ENCODE peak calls at places on chromosome 18, in nine cellular contexts. One of them, this sample, is unnamed.

GRCh38 chr18:63299837-63300787 is 19.5 kb downstream of the BCL2 start:
- DNase-seq in neural progenitor cell: no peak
- DNase-seq in MM.1S: no peak
- DNase-seq in cardiac muscle cell: no peak
- DNase-seq in lower leg skin: no peak
- DNase-seq in heart right ventricle: no peak
- DNase-seq in fibroblast of the aortic adventitia: no peak
- DNase-seq in fibroblast of lung: peak
- DNase-seq in CD8-positive, alpha-beta T cell: no peak
- DNase-seq in this sample: no peak

GRCh38 chr18:45321520-45321919 is 293.8 kb upstream of the SLC14A2 start:
- DNase-seq in neural progenitor cell: no peak
- DNase-seq in MM.1S: no peak
- DNase-seq in cardiac muscle cell: no peak
- DNase-seq in lower leg skin: no peak
- DNase-seq in heart right ventricle: no peak
- DNase-seq in fibroblast of the aortic adventitia: no peak
- DNase-seq in fibroblast of lung: no peak
- DNase-seq in CD8-positive, alpha-beta T cell: no peak
- DNase-seq in this sample: no peak

GRCh38 chr18:77108821-77109692 is 23.5 kb downstream of the MBP start:
- DNase-seq in neural progenitor cell: no peak
- DNase-seq in MM.1S: no peak
- DNase-seq in cardiac muscle cell: no peak
- DNase-seq in lower leg skin: peak
- DNase-seq in heart right ventricle: no peak
- DNase-seq in fibroblast of the aortic adventitia: no peak
- DNase-seq in fibroblast of lung: no peak
- DNase-seq in CD8-positive, alpha-beta T cell: no peak
- DNase-seq in this sample: no peak

GRCh38 chr18:63882333-63883141 is 5.0 kb upstream of the SERPINB2 start:
- DNase-seq in neural progenitor cell: no peak
- DNase-seq in MM.1S: no peak
- DNase-seq in cardiac muscle cell: peak
- DNase-seq in lower leg skin: no peak
- DNase-seq in heart right ventricle: no peak
- DNase-seq in fibroblast of the aortic adventitia: peak
- DNase-seq in fibroblast of lung: peak
- DNase-seq in CD8-positive, alpha-beta T cell: no peak
- DNase-seq in this sample: no peak

GRCh38 chr18:48149020-48149685 is 218.7 kb upstream of the SMAD2 start:
- DNase-seq in neural progenitor cell: no peak
- DNase-seq in MM.1S: no peak
- DNase-seq in cardiac muscle cell: no peak
- DNase-seq in lower leg skin: no peak
- DNase-seq in heart right ventricle: no peak
- DNase-seq in fibroblast of the aortic adventitia: no peak
- DNase-seq in fibroblast of lung: no peak
- DNase-seq in CD8-positive, alpha-beta T cell: no peak
- DNase-seq in this sample: no peak

GRCh38 chr18:79988925-79989361 is 580 bp upstream of the TXNL4A start:
- DNase-seq in neural progenitor cell: peak
- DNase-seq in MM.1S: no peak
- DNase-seq in cardiac muscle cell: peak
- DNase-seq in lower leg skin: no peak
- DNase-seq in heart right ventricle: no peak
- DNase-seq in fibroblast of the aortic adventitia: peak
- DNase-seq in fibroblast of lung: peak
- DNase-seq in CD8-positive, alpha-beta T cell: no peak
- DNase-seq in this sample: no peak

GRCh38 chr18:47118986-47119385 is 31.3 kb downstream of the HDHD2 start:
- DNase-seq in neural progenitor cell: no peak
- DNase-seq in MM.1S: no peak
- DNase-seq in cardiac muscle cell: peak
- DNase-seq in lower leg skin: no peak
- DNase-seq in heart right ventricle: no peak
- DNase-seq in fibroblast of the aortic adventitia: peak
- DNase-seq in fibroblast of lung: peak
- DNase-seq in CD8-positive, alpha-beta T cell: no peak
- DNase-seq in this sample: no peak

GRCh38 chr18:6943143-6943542 is 174.5 kb downstream of the LAMA1 start:
- DNase-seq in neural progenitor cell: no peak
- DNase-seq in MM.1S: no peak
- DNase-seq in cardiac muscle cell: no peak
- DNase-seq in lower leg skin: no peak
- DNase-seq in heart right ventricle: no peak
- DNase-seq in fibroblast of the aortic adventitia: no peak
- DNase-seq in fibroblast of lung: no peak
- DNase-seq in CD8-positive, alpha-beta T cell: no peak
- DNase-seq in this sample: no peak

GRCh38 chr18:27483266-27483665 is 298.2 kb upstream of the CHST9 start:
- DNase-seq in neural progenitor cell: peak
- DNase-seq in MM.1S: no peak
- DNase-seq in cardiac muscle cell: no peak
- DNase-seq in lower leg skin: no peak
- DNase-seq in heart right ventricle: no peak
- DNase-seq in fibroblast of the aortic adventitia: no peak
- DNase-seq in fibroblast of lung: no peak
- DNase-seq in CD8-positive, alpha-beta T cell: no peak
- DNase-seq in this sample: no peak

GRCh38 chr18:39841133-39842041 is 2113.6 kb upstream of the PIK3C3 start:
- DNase-seq in neural progenitor cell: peak
- DNase-seq in MM.1S: no peak
- DNase-seq in cardiac muscle cell: peak
- DNase-seq in lower leg skin: no peak
- DNase-seq in heart right ventricle: peak
- DNase-seq in fibroblast of the aortic adventitia: peak
- DNase-seq in fibroblast of lung: peak
- DNase-seq in CD8-positive, alpha-beta T cell: no peak
- DNase-seq in this sample: no peak

GRCh38 chr18:6401687-6402086 is 13.0 kb downstream of the L3MBTL4 start:
- DNase-seq in neural progenitor cell: peak
- DNase-seq in MM.1S: no peak
- DNase-seq in cardiac muscle cell: no peak
- DNase-seq in lower leg skin: no peak
- DNase-seq in heart right ventricle: no peak
- DNase-seq in fibroblast of the aortic adventitia: no peak
- DNase-seq in fibroblast of lung: no peak
- DNase-seq in CD8-positive, alpha-beta T cell: no peak
- DNase-seq in this sample: no peak

GRCh38 chr18:10863026-10863425 is 286.3 kb downstream of the PIEZO2 start:
- DNase-seq in neural progenitor cell: no peak
- DNase-seq in MM.1S: no peak
- DNase-seq in cardiac muscle cell: no peak
- DNase-seq in lower leg skin: no peak
- DNase-seq in heart right ventricle: no peak
- DNase-seq in fibroblast of the aortic adventitia: no peak
- DNase-seq in fibroblast of lung: peak
- DNase-seq in CD8-positive, alpha-beta T cell: no peak
- DNase-seq in this sample: no peak

GRCh38 chr18:46642561-46642960 is 14.5 kb downstream of the LOXHD1 start:
- DNase-seq in neural progenitor cell: no peak
- DNase-seq in MM.1S: no peak
- DNase-seq in cardiac muscle cell: no peak
- DNase-seq in lower leg skin: no peak
- DNase-seq in heart right ventricle: no peak
- DNase-seq in fibroblast of the aortic adventitia: no peak
- DNase-seq in fibroblast of lung: no peak
- DNase-seq in CD8-positive, alpha-beta T cell: no peak
- DNase-seq in this sample: no peak

GRCh38 chr18:69282371-69282770 is 118.3 kb upstream of the DOK6 start:
- DNase-seq in neural progenitor cell: peak
- DNase-seq in MM.1S: no peak
- DNase-seq in cardiac muscle cell: no peak
- DNase-seq in lower leg skin: no peak
- DNase-seq in heart right ventricle: no peak
- DNase-seq in fibroblast of the aortic adventitia: no peak
- DNase-seq in fibroblast of lung: no peak
- DNase-seq in CD8-positive, alpha-beta T cell: no peak
- DNase-seq in this sample: no peak
- TF ChIP-seq CTCF in neural progenitor cell: no peak
- TF ChIP-seq CTCF in MM.1S: no peak
- TF ChIP-seq CTCF in cardiac muscle cell: no peak
- TF ChIP-seq CTCF in lower leg skin: no peak
- TF ChIP-seq CTCF in heart right ventricle: no peak
- TF ChIP-seq CTCF in fibroblast of the aortic adventitia: no peak
- TF ChIP-seq CTCF in fibroblast of lung: no peak
- TF ChIP-seq CTCF in CD8-positive, alpha-beta T cell: no peak
- TF ChIP-seq CTCF in this sample: no peak

GRCh38 chr18:50287441-50288347 is at the start of gene CXXC1:
- DNase-seq in neural progenitor cell: peak
- DNase-seq in MM.1S: peak
- DNase-seq in cardiac muscle cell: peak
- DNase-seq in lower leg skin: peak
- DNase-seq in heart right ventricle: peak
- DNase-seq in fibroblast of the aortic adventitia: peak
- DNase-seq in fibroblast of lung: peak
- DNase-seq in CD8-positive, alpha-beta T cell: peak
- DNase-seq in this sample: peak
- TF ChIP-seq CTCF in neural progenitor cell: peak
- TF ChIP-seq CTCF in MM.1S: peak
- TF ChIP-seq CTCF in cardiac muscle cell: peak
- TF ChIP-seq CTCF in lower leg skin: no peak
- TF ChIP-seq CTCF in heart right ventricle: peak
- TF ChIP-seq CTCF in fibroblast of the aortic adventitia: peak
- TF ChIP-seq CTCF in fibroblast of lung: peak
- TF ChIP-seq CTCF in CD8-positive, alpha-beta T cell: peak
- TF ChIP-seq CTCF in this sample: peak

DNA sequence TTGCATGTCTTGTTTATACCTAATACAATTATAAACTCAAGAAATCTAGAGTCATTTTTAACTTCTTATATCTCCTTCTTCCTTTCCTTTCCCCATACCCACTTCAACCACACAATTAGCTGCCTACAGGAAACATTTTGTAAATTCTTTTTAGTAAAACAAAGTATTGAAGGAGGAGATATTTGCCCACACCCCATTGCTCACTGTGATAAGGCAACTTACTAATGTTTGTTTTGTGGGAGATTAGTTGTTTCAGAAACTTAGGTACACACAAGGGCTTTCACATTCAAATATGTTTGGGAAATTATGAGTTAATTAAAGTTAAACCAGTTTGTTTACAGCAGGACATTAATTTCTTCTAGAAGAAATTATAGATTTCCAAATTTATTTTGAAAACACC is 62.6 kb upstream of the RAB27B start:
- DNase-seq in neural progenitor cell: no peak
- DNase-seq in MM.1S: no peak
- DNase-seq in cardiac muscle cell: no peak
- DNase-seq in lower leg skin: no peak
- DNase-seq in heart right ventricle: no peak
- DNase-seq in fibroblast of the aortic adventitia: peak
- DNase-seq in fibroblast of lung: peak
- DNase-seq in CD8-positive, alpha-beta T cell: no peak
- DNase-seq in this sample: no peak
- TF ChIP-seq CTCF in neural progenitor cell: no peak
- TF ChIP-seq CTCF in MM.1S: no peak
- TF ChIP-seq CTCF in cardiac muscle cell: no peak
- TF ChIP-seq CTCF in lower leg skin: no peak
- TF ChIP-seq CTCF in heart right ventricle: no peak
- TF ChIP-seq CTCF in fibroblast of the aortic adventitia: no peak
- TF ChIP-seq CTCF in fibroblast of lung: no peak
- TF ChIP-seq CTCF in CD8-positive, alpha-beta T cell: no peak
- TF ChIP-seq CTCF in this sample: no peak

GRCh38 chr18:21505231-21505630 is 95.3 kb downstream of the ESCO1 start:
- DNase-seq in neural progenitor cell: no peak
- DNase-seq in MM.1S: no peak
- DNase-seq in cardiac muscle cell: no peak
- DNase-seq in lower leg skin: no peak
- DNase-seq in heart right ventricle: no peak
- DNase-seq in fibroblast of the aortic adventitia: no peak
- DNase-seq in fibroblast of lung: no peak
- DNase-seq in CD8-positive, alpha-beta T cell: no peak
- DNase-seq in this sample: no peak

GRCh38 chr18:21513292-21513691 is 87.2 kb downstream of the ESCO1 start:
- DNase-seq in neural progenitor cell: no peak
- DNase-seq in MM.1S: no peak
- DNase-seq in cardiac muscle cell: peak
- DNase-seq in lower leg skin: no peak
- DNase-seq in heart right ventricle: no peak
- DNase-seq in fibroblast of the aortic adventitia: peak
- DNase-seq in fibroblast of lung: peak
- DNase-seq in CD8-positive, alpha-beta T cell: no peak
- DNase-seq in this sample: no peak

GRCh38 chr18:21508302-21508701 is 92.2 kb downstream of the ESCO1 start:
- DNase-seq in neural progenitor cell: no peak
- DNase-seq in MM.1S: no peak
- DNase-seq in cardiac muscle cell: no peak
- DNase-seq in lower leg skin: no peak
- DNase-seq in heart right ventricle: no peak
- DNase-seq in fibroblast of the aortic adventitia: no peak
- DNase-seq in fibroblast of lung: no peak
- DNase-seq in CD8-positive, alpha-beta T cell: no peak
- DNase-seq in this sample: no peak

GRCh38 chr18:21513741-21514140 is 86.8 kb downstream of the ESCO1 start:
- DNase-seq in neural progenitor cell: no peak
- DNase-seq in MM.1S: no peak
- DNase-seq in cardiac muscle cell: no peak
- DNase-seq in lower leg skin: no peak
- DNase-seq in heart right ventricle: no peak
- DNase-seq in fibroblast of the aortic adventitia: no peak
- DNase-seq in fibroblast of lung: no peak
- DNase-seq in CD8-positive, alpha-beta T cell: no peak
- DNase-seq in this sample: no peak

GRCh38 chr18:21509062-21509461 is 91.4 kb downstream of the ESCO1 start:
- DNase-seq in neural progenitor cell: no peak
- DNase-seq in MM.1S: no peak
- DNase-seq in cardiac muscle cell: no peak
- DNase-seq in lower leg skin: no peak
- DNase-seq in heart right ventricle: no peak
- DNase-seq in fibroblast of the aortic adventitia: no peak
- DNase-seq in fibroblast of lung: no peak
- DNase-seq in CD8-positive, alpha-beta T cell: no peak
- DNase-seq in this sample: no peak
- TF ChIP-seq CTCF in neural progenitor cell: no peak
- TF ChIP-seq CTCF in MM.1S: no peak
- TF ChIP-seq CTCF in cardiac muscle cell: no peak
- TF ChIP-seq CTCF in lower leg skin: no peak
- TF ChIP-seq CTCF in heart right ventricle: no peak
- TF ChIP-seq CTCF in fibroblast of the aortic adventitia: no peak
- TF ChIP-seq CTCF in fibroblast of lung: no peak
- TF ChIP-seq CTCF in CD8-positive, alpha-beta T cell: no peak
- TF ChIP-seq CTCF in this sample: no peak

This sample was measured in CD14-positive monocyte.